ENCODE peak calls at places on chromosome 14, in four cellular contexts. Z is K562, W is HCT116, I is HepG2. L is an unnamed sample.
A peak's percentile ranks its signal among the peaks of the same experiment; 100 is the strongest.

GRCh38 chr14:53306926-53307325 is 153.8 kb upstream of the DDHD1 start:
- DNase-seq in I (peak; percentile 16), W (no peak), Z (peak; percentile 2), L (no peak)

GRCh38 chr14:90382491-90383125 is 14.2 kb upstream of the CALM1 start:
- DNase-seq in W (peak; percentile 42), Z (peak; percentile 9), I (peak; percentile 52), L (peak; percentile 81)

GRCh38 chr14:60622920-60623263 is 26.4 kb downstream of the SIX1 start:
- DNase-seq in Z (no peak), W (no peak), I (no peak), L (no peak)

GRCh38 chr14:100334904-100335303 is 11.8 kb downstream of the SLC25A47 start:
- DNase-seq in Z (no peak), I (no peak), W (no peak), L (no peak)

GRCh38 chr14:30317729-30318128 is 241.2 kb upstream of the G2E3 start:
- DNase-seq in Z (no peak), W (no peak), I (peak; percentile 53), L (no peak)

GRCh38 chr14:101734241-101734847 is 27.2 kb upstream of the PPP2R5C start:
- DNase-seq in Z (no peak), I (no peak), W (no peak), L (no peak)

GRCh38 chr14:100376751-100377171 is 53.6 kb downstream of the SLC25A47 start:
- DNase-seq in W (no peak), Z (no peak), I (peak; percentile 44), L (peak; percentile 64)

GRCh38 chr14:96975116-96975515 is 177.9 kb downstream of the VRK1 start:
- DNase-seq in W (no peak), Z (no peak), I (no peak), L (no peak)

GRCh38 chr14:57275023-57275664 is 6.4 kb downstream of the AP5M1 start:
- DNase-seq in Z (no peak), I (no peak), W (no peak), L (no peak)

GRCh38 chr14:104553166-104554087 is 26.1 kb upstream of the C14orf180 start:
- DNase-seq in W (no peak), Z (no peak), I (no peak), L (no peak)

GRCh38 chr14:89206426-89206825 is 210.6 kb downstream of the FOXN3 start:
- DNase-seq in I (no peak), Z (no peak), W (no peak), L (no peak)

GRCh38 chr14:101477648-101478047 is 83.6 kb upstream of the DIO3 start:
- DNase-seq in I (no peak), W (no peak), Z (no peak), L (no peak)

GRCh38 chr14:40240456-40240855 is 808.2 kb upstream of the FBXO33 start:
- DNase-seq in W (no peak), Z (no peak), I (no peak), L (no peak)

GRCh38 chr14:52481864-52482263 is 70.4 kb downstream of the TXNDC16 start:
- DNase-seq in W (no peak), Z (no peak), I (no peak), L (no peak)

GRCh38 chr14:55847766-55848165 is 267.8 kb downstream of the KTN1 start:
- DNase-seq in W (no peak), I (no peak), Z (no peak), L (no peak)

GRCh38 chr14:103067231-103067954 is 10.0 kb upstream of the CDC42BPB start:
- DNase-seq in I (no peak), Z (no peak), W (peak; percentile 73), L (no peak)

GRCh38 chr14:81936348-81936747 is 402.7 kb upstream of the SEL1L start:
- DNase-seq in W (no peak), I (no peak), Z (no peak), L (no peak)

DNA sequence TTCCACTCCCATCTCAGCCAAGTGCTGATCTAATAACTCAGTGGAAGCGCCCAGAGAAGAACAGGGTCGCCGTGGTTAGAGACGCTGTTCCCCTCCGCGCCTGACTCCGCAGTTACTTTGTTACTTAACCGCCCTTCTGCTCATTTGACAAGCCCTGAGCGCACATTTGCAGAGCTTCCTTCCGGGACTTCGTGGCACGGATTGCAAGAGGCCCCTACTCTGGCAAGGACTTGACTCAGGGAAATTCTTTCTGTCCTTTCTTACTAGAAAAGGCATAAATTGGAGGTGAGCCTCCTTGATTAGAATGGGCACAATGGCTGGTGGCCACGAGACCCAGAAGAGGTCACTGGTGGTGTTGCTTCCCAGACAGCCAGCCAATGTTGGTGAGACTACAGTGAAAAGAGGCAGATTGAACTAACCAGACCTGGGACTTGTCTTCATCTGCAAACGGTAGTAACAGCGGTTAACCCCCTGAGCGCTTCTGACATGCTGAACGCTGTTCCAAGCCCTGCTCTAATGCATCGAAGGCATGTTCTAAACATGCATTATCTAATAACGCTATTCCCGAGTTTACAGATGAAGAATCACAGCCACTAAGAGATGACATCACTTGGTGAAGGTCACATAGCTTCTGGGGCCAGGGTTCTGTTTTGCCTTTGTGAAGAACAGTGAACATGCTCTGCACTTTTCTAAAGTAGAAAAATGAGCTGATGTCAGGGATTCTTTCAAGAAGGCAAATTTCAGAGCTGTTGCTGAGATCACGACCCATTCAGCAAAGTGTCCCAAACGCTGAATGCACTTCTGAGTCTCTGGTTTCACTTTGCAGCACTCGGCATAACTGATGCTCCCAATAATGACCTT is 55.8 kb downstream of the FOS start:
- DNase-seq in W (no peak), Z (no peak), I (no peak), L (no peak)
- TF ChIP-seq JUND in W (no peak), Z (no peak), I (no peak), L (no peak)

GRCh38 chr14:54777395-54777794 is 125.2 kb downstream of the GCH1 start:
- DNase-seq in Z (no peak), W (no peak), I (no peak), L (no peak)

GRCh38 chr14:54776361-54777001 is 126.1 kb downstream of the GCH1 start:
- DNase-seq in W (no peak), I (no peak), Z (no peak), L (no peak)

GRCh38 chr14:54781080-54781479 is 121.5 kb downstream of the GCH1 start:
- DNase-seq in I (no peak), W (no peak), Z (no peak), L (no peak)

GRCh38 chr14:54775486-54776100 is 127.0 kb downstream of the GCH1 start:
- DNase-seq in I (no peak), W (no peak), Z (no peak), L (no peak)

DNA sequence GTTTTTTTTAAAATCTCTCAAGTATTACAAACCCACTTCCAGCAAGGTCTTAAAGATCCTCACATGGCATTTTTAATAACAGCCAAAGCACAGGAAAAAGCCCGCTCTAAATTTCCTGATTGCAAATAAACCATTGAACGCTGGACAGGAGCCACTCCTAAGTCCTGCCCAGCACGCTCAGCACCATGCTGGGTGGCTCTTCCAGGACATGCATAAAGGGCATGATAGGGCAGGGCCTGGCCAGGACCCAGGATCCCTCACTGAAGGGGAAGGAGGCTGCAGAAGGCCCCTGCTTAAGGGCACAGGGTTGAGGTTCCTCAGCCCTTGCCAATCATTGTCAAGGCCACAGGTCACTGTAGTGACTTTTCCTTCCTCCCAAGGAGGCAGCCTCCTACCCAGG is 124.0 kb downstream of the GCH1 start:
- DNase-seq in Z (no peak), W (no peak), I (no peak), L (no peak)
- TF ChIP-seq JUND in Z (no peak), W (no peak), I (no peak), L (no peak)

GRCh38 chr14:92362781-92363235 is 39.8 kb downstream of the SLC24A4 start:
- DNase-seq in W (no peak), I (no peak), Z (no peak), L (peak; percentile 42)
- TF ChIP-seq JUND in W (no peak), I (no peak), Z (no peak), L (no peak)

DNA sequence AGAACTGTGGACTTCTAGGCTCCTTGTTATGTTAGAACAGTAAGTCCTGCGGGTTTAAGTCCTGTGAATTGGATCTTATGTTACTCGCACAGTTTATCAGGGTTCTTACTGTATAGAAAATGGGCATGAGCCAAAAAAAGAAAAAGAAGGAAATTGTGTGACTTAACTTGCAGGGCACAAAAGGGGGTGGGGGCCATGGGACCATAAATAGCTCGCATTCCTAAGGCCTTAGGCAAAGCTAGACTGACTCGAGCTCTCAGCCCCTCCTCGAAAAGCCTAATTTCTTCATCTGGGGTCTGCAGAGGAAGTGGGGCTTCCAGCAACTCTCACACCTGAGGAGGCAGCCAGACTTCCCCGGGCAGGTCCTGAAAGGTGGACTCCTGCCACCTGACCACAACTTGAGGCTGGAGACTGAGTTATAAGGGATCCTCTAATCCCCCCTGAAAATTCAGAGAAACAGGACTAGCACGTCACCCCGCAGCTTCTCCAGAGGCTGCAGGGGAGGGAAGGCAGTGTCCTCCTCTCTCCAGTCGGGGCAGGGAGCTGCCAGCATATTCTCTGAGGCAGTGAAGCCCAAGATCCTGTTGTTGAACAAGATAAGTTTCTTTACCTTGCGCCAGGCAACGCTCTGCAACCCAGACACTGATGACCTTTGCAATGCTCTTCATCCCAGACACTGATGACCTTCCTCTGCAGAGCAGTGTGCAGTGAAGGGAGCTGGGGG is 280.5 kb downstream of the PCNX1 start:
- DNase-seq in I (no peak), Z (no peak), W (no peak), L (no peak)
- TF ChIP-seq JUND in I (no peak), Z (no peak), W (no peak), L (no peak)

DNA sequence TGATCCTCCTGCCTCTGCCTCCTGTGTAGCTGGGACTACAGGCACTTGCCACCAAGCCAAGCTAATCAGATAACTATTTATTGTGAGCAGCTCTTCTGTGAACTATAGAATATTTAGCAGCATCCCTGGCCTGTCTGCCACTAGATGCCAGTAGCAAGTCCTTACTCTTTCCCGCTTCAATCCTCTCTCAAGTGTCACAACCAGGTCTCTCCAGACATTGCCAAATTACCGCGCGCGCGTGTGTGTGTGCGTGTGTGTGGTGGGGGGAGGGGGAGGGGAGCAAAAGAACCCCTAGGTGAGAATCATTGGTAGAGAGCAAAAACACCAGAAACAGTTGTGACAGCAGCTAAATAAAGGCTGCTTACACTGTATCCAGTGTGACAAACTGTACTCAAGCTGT is 49.9 kb downstream of the PPP2R5E start:
- DNase-seq in I (no peak), W (peak; percentile 10), Z (no peak), L (peak; percentile 80)
- TF ChIP-seq JUND in I (no peak), W (no peak), Z (no peak), L (no peak)

GRCh38 chr14:67335781-67336180 is 23.8 kb downstream of the ATP6V1D start:
- DNase-seq in Z (peak; percentile 7), I (peak; percentile 56), W (peak; percentile 36), L (peak; percentile 60)

GRCh38 chr14:67331368-67332125 is 28.1 kb downstream of the ATP6V1D start:
- DNase-seq in W (no peak), Z (no peak), I (no peak), L (peak; percentile 28)

GRCh38 chr14:67332468-67332867 is 27.1 kb downstream of the ATP6V1D start:
- DNase-seq in W (no peak), I (no peak), Z (no peak), L (no peak)
- TF ChIP-seq JUND in W (no peak), I (no peak), Z (no peak), L (no peak)

L was measured in T47D.